ENCODE peak calls at places on chromosome 10, in seven cellular contexts. O, Z, X, F, U, I and C are unnamed samples.

GRCh38 chr10:131767716-131768115 is 133.1 kb upstream of the PPP2R2D start:
- DNase-seq in X (no peak), U (no peak), F (no peak), I (no peak), O (no peak), Z (no peak), C (no peak)

GRCh38 chr10:11757452-11757819 is 15.3 kb downstream of the ECHDC3 start:
- DNase-seq in O (peak), Z (peak), X (no peak), U (peak), I (peak), F (peak), C (peak)

GRCh38 chr10:115857856-115858255 is 415.1 kb downstream of the GFRA1 start:
- DNase-seq in O (peak), U (no peak), F (no peak), Z (no peak), X (no peak), I (no peak), C (no peak)

GRCh38 chr10:132631348-132631735 is 93.8 kb downstream of the INPP5A start:
- DNase-seq in I (peak), F (peak), X (no peak), U (peak), Z (no peak), O (peak), C (no peak)

GRCh38 chr10:42367532-42368230 is 270.7 kb downstream of the ZNF33B start:
- DNase-seq in U (peak), X (no peak), I (peak), F (peak), O (peak), Z (no peak), C (peak)

GRCh38 chr10:69974551-69975155 is 78.0 kb upstream of the MACROH2A2 start:
- DNase-seq in F (no peak), U (peak), I (no peak), O (peak), Z (no peak), X (no peak), C (peak)

GRCh38 chr10:80444646-80445319 is 9.3 kb upstream of the TSPAN14 start:
- DNase-seq in I (peak), U (peak), Z (peak), F (no peak), O (peak), X (peak), C (peak)

GRCh38 chr10:31477584-31477983 is 158.6 kb downstream of the ZEB1 start:
- DNase-seq in F (no peak), Z (no peak), U (no peak), I (no peak), X (no peak), O (peak), C (no peak)

GRCh38 chr10:119120413-119120867 is 16.5 kb downstream of the DENND10 start:
- DNase-seq in X (no peak), F (no peak), O (peak), Z (no peak), U (no peak), I (no peak), C (peak)

GRCh38 chr10:11225935-11226334 is 208.3 kb downstream of the CELF2 start:
- DNase-seq in U (no peak), F (peak), Z (no peak), I (peak), O (no peak), X (no peak), C (no peak)

GRCh38 chr10:119360181-119360921 is 153.0 kb downstream of the GRK5 start:
- DNase-seq in O (no peak), U (no peak), I (no peak), Z (no peak), X (peak), F (no peak), C (no peak)

GRCh38 chr10:102540023-102540422 is 36.3 kb downstream of the SUFU start:
- DNase-seq in Z (no peak), O (peak), X (peak), U (peak), I (no peak), F (no peak), C (no peak)

GRCh38 chr10:69336952-69337311 is 58.6 kb downstream of the HK1 start:
- DNase-seq in Z (no peak), F (no peak), I (no peak), X (no peak), U (no peak), O (no peak), C (no peak)

GRCh38 chr10:27258838-27259532 is 18.4 kb upstream of the ACBD5 start:
- DNase-seq in O (no peak), X (no peak), F (no peak), I (no peak), Z (peak), U (no peak), C (no peak)

GRCh38 chr10:42769653-42770052 is 12.9 kb upstream of the BMS1 start:
- DNase-seq in O (no peak), U (no peak), Z (peak), I (no peak), F (no peak), X (peak), C (no peak)

GRCh38 chr10:80131499-80131901 is 1.0 kb upstream of the PLAC9 start:
- DNase-seq in O (no peak), Z (no peak), X (no peak), F (no peak), I (no peak), U (no peak), C (no peak)

GRCh38 chr10:77084431-77085144 is 553.0 kb downstream of the KCNMA1 start:
- DNase-seq in F (no peak), X (no peak), U (no peak), I (no peak), Z (no peak), O (peak), C (no peak)

GRCh38 chr10:69043931-69044531 is 43.9 kb upstream of the SRGN start:
- DNase-seq in I (no peak), Z (no peak), F (no peak), O (no peak), X (no peak), U (no peak), C (no peak)

GRCh38 chr10:35451103-35452016 is 115.1 kb downstream of the CCNY start:
- DNase-seq in X (no peak), U (no peak), Z (no peak), F (no peak), O (peak), I (no peak), C (no peak)

GRCh38 chr10:124680675-124681074 is 63.5 kb downstream of the FAM53B start:
- DNase-seq in F (peak), O (peak), X (no peak), U (peak), Z (no peak), I (no peak), C (no peak)

GRCh38 chr10:68560916-68561691 is 967 bp downstream of the TET1 start:
- DNase-seq in I (no peak), F (no peak), O (no peak), U (no peak), Z (no peak), X (no peak), C (no peak)

GRCh38 chr10:28479366-28479765 is 53.6 kb upstream of the WAC start:
- DNase-seq in F (no peak), U (no peak), I (no peak), X (no peak), O (no peak), Z (no peak), C (no peak)

GRCh38 chr10:29323387-29323786 is 34.5 kb downstream of the LYZL1 start:
- DNase-seq in X (no peak), Z (no peak), O (no peak), F (no peak), U (no peak), I (no peak), C (no peak)

GRCh38 chr10:79383974-79384606 is 36.8 kb downstream of the PPIF start:
- DNase-seq in F (peak), U (no peak), X (no peak), O (no peak), Z (no peak), I (peak), C (no peak)

GRCh38 chr10:129769381-129770116 is 194.5 kb downstream of the EBF3 start:
- DNase-seq in X (no peak), O (no peak), U (no peak), I (no peak), F (no peak), Z (no peak), C (no peak)

GRCh38 chr10:34689053-34689452 is 126.0 kb downstream of the PARD3 start:
- DNase-seq in U (peak), F (no peak), Z (no peak), I (no peak), X (no peak), O (peak), C (no peak)

GRCh38 chr10:92594194-92594593 is 1.3 kb downstream of the KIF11 start:
- DNase-seq in I (no peak), Z (no peak), O (no peak), F (no peak), U (no peak), X (no peak), C (no peak)

DNA sequence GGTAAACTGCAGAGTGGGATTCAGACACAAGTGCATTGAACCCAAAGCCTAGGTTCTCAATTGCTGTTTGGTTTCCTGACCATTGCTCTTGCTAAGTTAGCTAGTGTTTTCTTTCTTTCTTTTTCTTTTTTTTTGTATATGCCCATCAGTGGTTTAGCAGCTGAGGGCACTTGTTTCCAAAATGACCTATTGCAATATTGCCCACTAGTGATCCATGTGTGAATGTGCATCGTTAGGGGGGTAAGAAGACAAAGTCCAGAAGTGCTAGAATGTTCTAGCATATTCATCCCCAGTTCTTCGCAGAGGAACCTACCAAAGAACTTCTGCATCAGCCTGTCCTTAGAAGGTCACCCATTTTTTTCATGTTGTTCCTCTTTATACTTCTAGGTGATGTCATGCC is 252.8 kb upstream of the GPR26 start:
- DNase-seq in X (no peak), I (no peak), F (no peak), O (no peak), Z (no peak), U (no peak), C (no peak)
- TF ChIP-seq CTCF in X (no peak), I (no peak), F (no peak), O (no peak), Z (no peak), U (no peak), C (no peak)

GRCh38 chr10:78353636-78354035 is 320.0 kb downstream of the RPS24 start:
- DNase-seq in F (no peak), Z (no peak), X (no peak), U (no peak), I (no peak), O (no peak), C (no peak)

GRCh38 chr10:78356291-78356915 is 322.7 kb downstream of the RPS24 start:
- DNase-seq in X (no peak), I (no peak), O (no peak), U (no peak), Z (no peak), F (no peak), C (no peak)

GRCh38 chr10:78357027-78357672 is 323.5 kb downstream of the RPS24 start:
- DNase-seq in O (no peak), F (no peak), U (no peak), X (no peak), I (no peak), Z (no peak), C (no peak)

GRCh38 chr10:78351283-78351682 is 317.6 kb downstream of the RPS24 start:
- DNase-seq in F (no peak), Z (no peak), U (no peak), X (no peak), O (no peak), I (no peak), C (no peak)

GRCh38 chr10:78354101-78354500 is 320.4 kb downstream of the RPS24 start:
- DNase-seq in F (no peak), Z (no peak), U (no peak), X (no peak), I (no peak), O (no peak), C (no peak)
- TF ChIP-seq CTCF in F (no peak), Z (no peak), U (no peak), X (no peak), I (no peak), O (no peak), C (no peak)

DNA sequence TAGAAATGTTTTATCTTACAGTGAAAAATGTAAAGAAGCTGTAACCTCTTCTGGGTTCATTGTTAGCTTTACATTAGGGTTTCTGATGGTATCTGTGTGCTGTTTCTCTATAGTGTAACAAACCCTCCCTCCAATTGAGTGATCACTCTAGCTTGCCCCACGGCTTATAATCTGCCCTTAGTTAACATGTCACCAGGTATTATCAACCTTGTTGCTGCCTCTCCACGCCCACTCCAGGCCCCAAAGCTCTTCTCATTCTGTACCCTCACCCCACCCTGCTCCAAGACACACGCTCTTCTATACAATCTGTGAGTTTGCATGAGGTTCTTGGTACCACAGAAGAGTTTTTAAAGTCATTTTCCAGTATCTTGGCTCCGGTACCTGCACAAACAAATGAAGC is 139.4 kb downstream of the ARID5B start:
- DNase-seq in Z (no peak), F (no peak), O (no peak), I (no peak), X (no peak), U (no peak), C (no peak)
- TF ChIP-seq CTCF in Z (no peak), F (no peak), O (no peak), I (no peak), X (no peak), U (no peak), C (no peak)

DNA sequence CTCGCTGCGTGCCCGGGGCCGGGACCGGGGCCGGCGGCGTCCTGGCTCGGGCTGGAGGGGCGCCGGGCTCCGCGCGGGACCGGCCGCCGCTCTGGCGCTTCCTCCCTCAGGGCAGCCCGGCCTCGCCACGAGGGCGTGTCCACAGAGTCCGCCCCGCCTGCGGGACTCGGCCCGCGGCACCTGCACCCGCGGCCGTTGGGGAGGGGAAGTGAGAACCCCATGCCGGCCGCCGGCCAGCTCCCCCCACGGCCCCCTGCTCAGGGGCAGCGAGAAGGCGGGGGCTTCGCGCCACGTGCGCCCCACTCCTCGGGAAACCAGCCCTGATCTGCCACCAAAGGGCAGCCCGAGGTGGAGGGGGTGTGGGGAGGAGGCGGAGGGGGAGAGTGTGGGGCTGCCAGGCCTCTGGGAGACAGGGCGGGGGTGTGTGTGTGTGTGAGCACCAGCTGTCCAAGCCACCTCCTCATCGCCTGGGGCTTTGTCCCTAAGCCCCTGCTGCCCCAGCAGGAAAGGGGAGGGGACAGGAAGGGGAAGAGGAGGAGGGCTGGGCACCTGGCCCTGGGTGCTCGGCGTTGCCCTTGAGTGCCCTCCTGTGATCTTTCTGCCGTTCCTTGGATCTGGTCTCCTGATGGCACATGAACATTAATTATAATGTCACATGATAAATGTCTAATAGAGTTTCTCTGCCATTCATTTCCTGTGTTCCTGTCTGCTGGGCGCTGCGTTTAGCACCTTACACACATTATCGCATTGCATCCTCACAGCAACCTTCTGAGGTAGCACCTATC is at the start of gene PIK3AP1:
- DNase-seq in Z (peak), X (peak), U (no peak), O (no peak), I (no peak), F (no peak), C (no peak)
- TF ChIP-seq CTCF in Z (no peak), X (no peak), U (no peak), O (no peak), I (no peak), F (no peak), C (no peak)

GRCh38 chr10:3532644-3533043 is 252.4 kb downstream of the KLF6 start:
- DNase-seq in X (peak), F (no peak), O (no peak), U (no peak), Z (peak), I (no peak), C (no peak)

GRCh38 chr10:3533296-3533695 is 251.7 kb downstream of the KLF6 start:
- DNase-seq in X (no peak), U (no peak), I (no peak), O (no peak), Z (no peak), F (no peak), C (no peak)

GRCh38 chr10:3531097-3531645 is 253.8 kb downstream of the KLF6 start:
- DNase-seq in Z (no peak), O (no peak), X (no peak), I (no peak), F (no peak), U (no peak), C (no peak)

GRCh38 chr10:3530346-3531096 is 254.5 kb downstream of the KLF6 start:
- DNase-seq in O (no peak), F (no peak), X (no peak), I (no peak), Z (no peak), U (no peak), C (no peak)

GRCh38 chr10:3531670-3532069 is 253.3 kb downstream of the KLF6 start:
- DNase-seq in O (no peak), I (no peak), Z (no peak), X (no peak), F (no peak), U (no peak), C (no peak)
- TF ChIP-seq CTCF in O (no peak), I (no peak), Z (no peak), X (no peak), F (no peak), U (no peak), C (no peak)

GRCh38 chr10:58897708-58898107 is 278.7 kb upstream of the PHYHIPL start:
- DNase-seq in Z (no peak), O (peak), X (no peak), U (no peak), I (no peak), F (no peak), C (no peak)

GRCh38 chr10:58892039-58892665 is 284.3 kb upstream of the PHYHIPL start:
- DNase-seq in O (peak), I (no peak), Z (no peak), U (no peak), X (no peak), F (no peak), C (no peak)

GRCh38 chr10:58896229-58896628 is 280.2 kb upstream of the PHYHIPL start:
- DNase-seq in I (no peak), Z (peak), F (no peak), U (no peak), O (no peak), X (no peak), C (no peak)

GRCh38 chr10:58898854-58899573 is 277.4 kb upstream of the PHYHIPL start:
- DNase-seq in F (no peak), Z (no peak), X (no peak), I (no peak), U (no peak), O (no peak), C (no peak)

GRCh38 chr10:58894929-58895328 is 281.5 kb upstream of the PHYHIPL start:
- DNase-seq in I (no peak), X (peak), Z (no peak), O (no peak), F (no peak), U (peak), C (no peak)
- TF ChIP-seq CTCF in I (no peak), X (peak), Z (no peak), O (no peak), F (no peak), U (no peak), C (no peak)